ENCODE peak calls at places on chromosomes 12 and 14, in four cellular contexts. M is stimulated activated CD4-positive, alpha-beta T cell treated with anti-CD3 and anti-CD28 coated beads, Interleukin-4, amount 100 ng/mL, for 48 hours; I is Calu3; A is HT1080. B is an unnamed sample.
A peak's percentile ranks its signal among the peaks of the same experiment; 100 is the strongest.

GRCh38 chr14:37712976-37713431 is 117.6 kb downstream of the TTC6 start:
- DNase-seq in A (no peak), M (no peak), I (no peak), B (no peak)

GRCh38 chr12:16323010-16323409 is 24.4 kb upstream of the MGST1 start:
- DNase-seq in I (no peak), M (no peak), A (no peak), B (no peak)

GRCh38 chr12:99948380-99948779 is 36.4 kb downstream of the ANKS1B start:
- DNase-seq in I (no peak), A (no peak), M (no peak), B (no peak)

GRCh38 chr12:105393586-105393985 is 63.1 kb downstream of the C12orf75 start:
- DNase-seq in A (peak; percentile 39), I (no peak), M (no peak), B (no peak)

GRCh38 chr14:76755610-76756390 is 5.5 kb upstream of the VASH1 start:
- DNase-seq in I (no peak), A (no peak), M (no peak), B (no peak)

GRCh38 chr12:132196038-132196872 is 52.0 kb downstream of the NOC4L start:
- DNase-seq in M (no peak), I (no peak), A (no peak), B (no peak)

GRCh38 chr14:85057266-85057665 is 472.7 kb upstream of the FLRT2 start:
- DNase-seq in A (no peak), M (no peak), I (no peak), B (no peak)

GRCh38 chr14:75453817-75454434 is 26.1 kb downstream of the JDP2 start:
- DNase-seq in I (no peak), A (no peak), M (no peak), B (no peak)

GRCh38 chr14:88960528-88960927 is 136.1 kb downstream of the TTC8 start:
- DNase-seq in I (no peak), A (no peak), M (no peak), B (no peak)